ENCODE peak calls at places on chromosomes 16 and 17, in ten cellular contexts. A is heart left ventricle; L is stimulated activated naive B cell treated with anti-CD40 and anti-IgM and Interleukin-4, amounts not matched to agents 10 μg/mL and 1 μg/mL and 100 μg/mL, for 72 hours; N is T-helper 1 cell; Y is stimulated activated CD4-positive, alpha-beta T cell treated with anti-CD3 and anti-CD28 coated beads, TNF-alpha, amount 100 ng/mL, for 1 hour; E is GOT3; P is smooth muscle cell of the brain vasculature; D is amygdala; J is lower leg skin; C is T47D. X is an unnamed sample.

GRCh38 chr17:42783062-42783777 is 2.8 kb downstream of the WNK4 start:
- DNase-seq in P (no peak), J (no peak), D (no peak), L (no peak), C (no peak), A (no peak), E (no peak), N (no peak), Y (no peak), X (no peak)

GRCh38 chr16:30902070-30902972 is 5.9 kb downstream of the CTF1 start:
- DNase-seq in A (peak; percentile 77), J (no peak), P (no peak), D (peak; percentile 53), N (peak; percentile 32), C (peak; percentile 82), Y (no peak), L (peak; percentile 51), E (no peak), X (no peak)

GRCh38 chr16:50202926-50203624 is 50.0 kb downstream of the TENT4B start:
- DNase-seq in C (no peak), L (no peak), D (no peak), A (no peak), N (no peak), P (peak; percentile 60), J (no peak), E (no peak), Y (no peak), X (no peak)

GRCh38 chr17:7177954-7178477 is 1.2 kb downstream of the ASGR1 start:
- DNase-seq in A (no peak), C (no peak), L (no peak), D (no peak), E (no peak), N (no peak), J (no peak), P (no peak), Y (no peak), X (no peak)

GRCh38 chr17:35553310-35553709 is 7.3 kb downstream of the SLFN14 start:
- DNase-seq in A (no peak), Y (no peak), L (no peak), N (no peak), E (no peak), C (no peak), J (no peak), P (no peak), D (no peak), X (no peak)

GRCh38 chr16:48126801-48127644 is 28.8 kb downstream of the ABCC12 start:
- DNase-seq in N (no peak), C (peak; percentile 7), A (no peak), L (no peak), D (no peak), E (peak; percentile 75), P (peak; percentile 91), Y (no peak), J (no peak), X (no peak)

GRCh38 chr16:86298166-86299131 is 211.9 kb upstream of the FOXF1 start:
- DNase-seq in Y (no peak), A (no peak), P (peak; percentile 23), N (no peak), J (no peak), E (no peak), D (no peak), C (peak; percentile 69), L (no peak), X (no peak)

GRCh38 chr17:81200695-81201580 is 21.8 kb downstream of the CEP131 start:
- DNase-seq in P (peak; percentile 39), C (peak; percentile 89), D (peak; percentile 11), L (no peak), N (no peak), E (no peak), A (peak; percentile 46), Y (no peak), J (peak; percentile 58), X (peak; percentile 61)

GRCh38 chr16:9489823-9490467 is 398.5 kb downstream of the HAPSTR1 start:
- DNase-seq in D (peak; percentile 43), Y (no peak), J (no peak), L (no peak), A (peak; percentile 68), C (no peak), N (no peak), E (no peak), P (no peak), X (peak; percentile 60)

GRCh38 chr16:4372578-4373355 is 1.1 kb downstream of the VASN start:
- DNase-seq in L (no peak), A (no peak), Y (no peak), P (no peak), J (no peak), C (no peak), E (no peak), N (no peak), D (peak; percentile 31), X (no peak)

GRCh38 chr16:78437352-78437968 is 338.0 kb downstream of the WWOX start:
- DNase-seq in Y (no peak), J (no peak), P (no peak), E (no peak), D (no peak), N (peak; percentile 24), A (no peak), L (no peak), C (peak; percentile 42), X (no peak)

GRCh38 chr17:78715000-78715771 is 66.9 kb downstream of the CYTH1 start:
- DNase-seq in E (no peak), A (no peak), D (no peak), C (no peak), J (no peak), Y (no peak), L (no peak), N (no peak), P (no peak), X (no peak)

GRCh38 chr17:2797632-2798031 is 1.4 kb downstream of the RAP1GAP2 start:
- DNase-seq in N (no peak), D (no peak), E (no peak), A (no peak), J (no peak), P (no peak), L (no peak), Y (no peak), C (no peak), X (no peak)

GRCh38 chr16:80828495-80828894 is 24.1 kb upstream of the CDYL2 start:
- DNase-seq in P (no peak), L (no peak), J (no peak), D (no peak), A (no peak), Y (no peak), N (no peak), C (no peak), E (no peak), X (no peak)

GRCh38 chr16:54801445-54801844 is 129.2 kb upstream of the IRX5 start:
- DNase-seq in L (no peak), E (no peak), A (no peak), N (no peak), D (no peak), P (no peak), J (no peak), Y (no peak), C (no peak), X (no peak)

GRCh38 chr16:30609002-30609927 is 924 bp downstream of the ZNF689 start:
- DNase-seq in J (peak; percentile 21), P (no peak), L (peak; percentile 46), Y (no peak), N (peak; percentile 10), A (peak; percentile 58), D (peak; percentile 48), C (peak; percentile 70), E (no peak), X (no peak)

GRCh38 chr16:87550510-87550961 is 51.8 kb upstream of the JPH3 start:
- DNase-seq in D (no peak), N (peak; percentile 46), A (peak; percentile 46), C (peak; percentile 73), L (peak; percentile 15), Y (no peak), J (no peak), E (no peak), P (no peak), X (no peak)

GRCh38 chr17:38702166-38702899 is 2.7 kb upstream of the MLLT6 start:
- DNase-seq in N (peak; percentile 75), J (peak; percentile 81), E (peak; percentile 39), D (peak; percentile 60), A (peak; percentile 92), C (peak; percentile 86), Y (peak; percentile 54), P (peak; percentile 44), L (peak; percentile 72), X (peak; percentile 84)

GRCh38 chr17:83081561-83082201 is 2.3 kb downstream of the METRNL start:
- DNase-seq in J (peak; percentile 78), D (no peak), N (no peak), Y (no peak), L (peak; percentile 43), E (no peak), P (no peak), C (no peak), A (no peak), X (peak; percentile 87)

GRCh38 chr17:57989011-57989345 is 924 bp upstream of the VEZF1 start:
- DNase-seq in Y (no peak), A (peak; percentile 49), P (no peak), N (no peak), E (no peak), C (peak; percentile 56), J (no peak), D (peak; percentile 60), L (no peak), X (no peak)

GRCh38 chr16:67026570-67026969 is 2.4 kb upstream of the CBFB start:
- DNase-seq in D (no peak), Y (no peak), A (peak; percentile 2), J (no peak), C (no peak), E (no peak), N (no peak), L (no peak), P (no peak), X (peak; percentile 38)

GRCh38 chr17:76166168-76166567 is 25.1 kb upstream of the FOXJ1 start:
- DNase-seq in J (no peak), P (no peak), E (no peak), N (no peak), D (peak; percentile 54), A (no peak), C (no peak), L (no peak), Y (no peak), X (no peak)

GRCh38 chr17:7403043-7403901 is 625 bp downstream of the TMEM256 start:
- DNase-seq in N (no peak), D (no peak), A (peak; percentile 72), P (no peak), Y (no peak), E (no peak), J (peak; percentile 51), L (no peak), C (peak; percentile 70), X (peak; percentile 78)

GRCh38 chr17:59372138-59372751 is 40.8 kb downstream of the YPEL2 start:
- DNase-seq in N (no peak), P (no peak), Y (no peak), A (peak; percentile 58), D (no peak), E (no peak), C (no peak), L (peak; percentile 13), J (peak; percentile 84), X (peak; percentile 87)

GRCh38 chr16:56415849-56416248 is 9.5 kb downstream of the AMFR start:
- DNase-seq in D (no peak), P (no peak), J (no peak), A (no peak), C (no peak), N (no peak), Y (no peak), L (no peak), E (no peak), X (no peak)

GRCh38 chr17:44197980-44198720 is 1.5 kb downstream of the ATXN7L3 start:
- DNase-seq in D (peak; percentile 10), E (no peak), L (peak; percentile 38), A (no peak), C (peak; percentile 69), J (no peak), N (peak; percentile 45), Y (no peak), P (no peak), X (peak; percentile 68)

GRCh38 chr17:41943492-41943891 is 13.1 kb downstream of the ODAD4 start:
- DNase-seq in C (no peak), J (no peak), P (no peak), L (no peak), N (no peak), A (no peak), Y (no peak), D (no peak), E (no peak), X (no peak)

GRCh38 chr16:67506468-67506867 is 22.2 kb upstream of the RIPOR1 start:
- DNase-seq in D (no peak), E (no peak), A (no peak), P (no peak), J (no peak), N (no peak), C (no peak), L (no peak), Y (no peak), X (no peak)